ENCODE peak calls at places on chromosomes 4 and X, in five cellular contexts. W is fibroblast of lung, R is hepatocyte, H is epithelial cell of proximal tubule, X is fibroblast of pulmonary artery. L is an unnamed sample.

GRCh38 chrX:68146054-68146453 is 287.2 kb downstream of the OPHN1 start:
- DNase-seq in W (peak), R (peak), H (peak), X (peak), L (no peak)

GRCh38 chr4:5821665-5822358 is 71.1 kb downstream of the CRMP1 start:
- DNase-seq in W (no peak), R (no peak), H (no peak), X (no peak), L (no peak)

GRCh38 chr4:94454405-94454804 is 2.7 kb downstream of the PDLIM5 start:
- DNase-seq in W (peak), R (no peak), H (no peak), X (no peak), L (no peak)

GRCh38 chrX:153875391-153876111 is 10.4 kb downstream of the L1CAM start:
- DNase-seq in W (peak), R (peak), H (no peak), X (peak), L (no peak)

GRCh38 chr4:16227462-16227868 is 1.2 kb upstream of the TAPT1 start:
- DNase-seq in W (peak), R (peak), H (no peak), X (peak), L (no peak)

GRCh38 chrX:4675686-4676300 is 962.3 kb upstream of the PRKX start:
- DNase-seq in W (no peak), R (no peak), H (no peak), X (no peak), L (no peak)

GRCh38 chr4:90943311-90943710 is 816.1 kb downstream of the CCSER1 start:
- DNase-seq in W (no peak), R (no peak), H (no peak), X (no peak), L (no peak)

GRCh38 chrX:134478374-134478773 is 18.4 kb downstream of the HPRT1 start:
- DNase-seq in W (no peak), R (no peak), H (no peak), X (no peak), L (no peak)

GRCh38 chr4:42474406-42474805 is 77.1 kb downstream of the SHISA3 start:
- DNase-seq in W (no peak), R (no peak), H (no peak), X (no peak), L (no peak)

GRCh38 chr4:153541426-153542096 is 75.4 kb downstream of the TMEM131L start:
- DNase-seq in W (peak), R (no peak), H (no peak), X (peak), L (no peak)

GRCh38 chr4:3706111-3706511 is 60.1 kb upstream of the ADRA2C start:
- DNase-seq in W (no peak), R (no peak), H (no peak), X (no peak), L (no peak)
- H3K4me3 ChIP-seq in W (no peak), R (no peak), H (no peak), X (no peak), L (no peak)

GRCh38 chrX:1778817-1779216 is 164.0 kb downstream of the ASMT start:
- DNase-seq in W (peak), R (no peak), H (no peak), X (no peak), L (no peak)
- TF ChIP-seq CTCF in W (no peak), R (no peak), H (no peak), X (no peak), L (no peak)

GRCh38 chr4:122285285-122285684 is 93.5 kb upstream of the ADAD1 start:
- DNase-seq in W (peak), R (no peak), H (no peak), X (peak), L (no peak)
- H3K4me3 ChIP-seq in W (no peak), R (no peak), H (no peak), X (no peak), L (no peak)

GRCh38 chr4:87219648-87220093 is 747 bp downstream of the KLHL8 start:
- DNase-seq in W (peak), R (peak), H (no peak), X (peak), L (peak)
- TF ChIP-seq CTCF in W (peak), R (peak), H (no peak), X (peak), L (peak)

GRCh38 chrX:12971282-12972003 is 3.5 kb upstream of the TMSB4X start:
- DNase-seq in W (no peak), R (no peak), H (no peak), X (no peak), L (no peak)

GRCh38 chrX:12972239-12972638 is 2.7 kb upstream of the TMSB4X start:
- DNase-seq in W (no peak), R (no peak), H (no peak), X (no peak), L (no peak)

GRCh38 chrX:12974217-12974796 is 603 bp upstream of the TMSB4X start:
- DNase-seq in W (peak), R (peak), H (no peak), X (peak), L (no peak)

GRCh38 chrX:12973561-12974216 is 1.2 kb upstream of the TMSB4X start:
- DNase-seq in W (no peak), R (no peak), H (no peak), X (no peak), L (no peak)

GRCh38 chrX:12972867-12973560 is 1.9 kb upstream of the TMSB4X start:
- DNase-seq in W (no peak), R (no peak), H (no peak), X (no peak), L (no peak)
- H3K4me3 ChIP-seq in W (no peak), R (no peak), H (no peak), X (no peak), L (peak)

GRCh38 chrX:35890699-35891098 is 28.8 kb upstream of the CFAP47 start:
- DNase-seq in W (peak), R (peak), H (no peak), X (peak), L (no peak)
- TF ChIP-seq CTCF in W (no peak), R (peak), H (peak), X (peak), L (no peak)

GRCh38 chrX:17032351-17032750 is 85.9 kb downstream of the REPS2 start:
- DNase-seq in W (peak), R (no peak), H (peak), X (peak), L (no peak)
- H3K4me3 ChIP-seq in W (no peak), R (no peak), H (no peak), X (no peak), L (no peak)

GRCh38 chrX:20527458-20528099 is 260.9 kb upstream of the RPS6KA3 start:
- DNase-seq in W (no peak), R (peak), H (no peak), X (peak), L (no peak)

GRCh38 chrX:20529711-20530110 is 263.0 kb upstream of the RPS6KA3 start:
- DNase-seq in W (peak), R (no peak), H (no peak), X (no peak), L (no peak)

GRCh38 chrX:20529301-20529700 is 262.6 kb upstream of the RPS6KA3 start:
- DNase-seq in W (no peak), R (no peak), H (no peak), X (no peak), L (no peak)

GRCh38 chrX:20523626-20524312 is 257.1 kb upstream of the RPS6KA3 start:
- DNase-seq in W (no peak), R (no peak), H (no peak), X (no peak), L (no peak)

DNA sequence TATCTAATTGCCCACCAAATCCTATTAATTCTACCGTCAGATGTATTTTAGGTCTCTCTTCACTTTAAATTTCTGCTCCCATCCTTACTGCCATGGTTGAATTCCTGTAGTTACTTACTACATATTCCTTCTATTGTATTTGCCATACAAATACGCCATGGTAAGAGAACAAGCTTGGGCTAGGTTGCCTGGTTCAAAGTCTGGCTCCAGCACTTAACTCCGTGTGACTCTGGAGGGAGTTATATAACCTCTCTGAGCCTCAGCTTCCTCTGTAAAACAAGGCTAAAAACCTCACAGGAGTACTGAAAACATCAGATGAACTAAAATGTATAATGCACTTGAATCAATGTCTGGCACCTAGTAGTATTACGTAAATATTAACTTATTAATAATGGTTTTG is 260.3 kb upstream of the RPS6KA3 start:
- DNase-seq in W (no peak), R (no peak), H (no peak), X (no peak), L (no peak)
- TF ChIP-seq CTCF in W (no peak), R (no peak), H (no peak), X (no peak), L (no peak)

L was measured in GM12864.